ENCODE peak calls at places on chromosome 5, in six cellular contexts. E is iPS DF 19.7; A is naive thymus-derived CD8-positive, alpha-beta T cell; X is neural crest cell; J is left ventricle myocardium inferior; H is islet precursor cell. K is an unnamed sample.

GRCh38 chr5:29897916-29898315 is 1295.6 kb upstream of the CDH6 start:
- DNase-seq in E (no peak), A (no peak), X (no peak), J (no peak), H (no peak), K (no peak)

GRCh38 chr5:68653471-68653870 is 437.9 kb downstream of the PIK3R1 start:
- DNase-seq in E (no peak), A (no peak), X (no peak), J (no peak), H (no peak), K (no peak)

GRCh38 chr5:18141260-18141659 is 507.0 kb downstream of the TAF11L14 start:
- DNase-seq in E (no peak), A (no peak), X (no peak), J (no peak), H (no peak), K (no peak)

GRCh38 chr5:173573126-173573960 is 43.1 kb downstream of the BOD1 start:
- DNase-seq in E (no peak), A (peak), X (peak), J (peak), H (peak), K (peak)

GRCh38 chr5:121350493-121350892 is 501.2 kb upstream of the FTMT start:
- DNase-seq in E (no peak), A (no peak), X (no peak), J (no peak), H (no peak), K (no peak)

GRCh38 chr5:54217826-54218503 is 92.4 kb downstream of the ARL15 start:
- DNase-seq in E (no peak), A (no peak), X (peak), J (no peak), H (no peak), K (no peak)

GRCh38 chr5:52956915-52957747 is 32.0 kb upstream of the ITGA2 start:
- DNase-seq in E (no peak), A (no peak), X (no peak), J (no peak), H (no peak), K (no peak)

GRCh38 chr5:139658928-139659667 is 10.9 kb downstream of the CXXC5 start:
- DNase-seq in E (no peak), A (no peak), X (no peak), J (peak), H (peak), K (peak)

GRCh38 chr5:77358566-77359205 is 133.4 kb downstream of the WDR41 start:
- DNase-seq in E (no peak), A (no peak), X (no peak), J (no peak), H (no peak), K (no peak)

GRCh38 chr5:81679885-81680284 is 71.0 kb downstream of the SSBP2 start:
- DNase-seq in E (no peak), A (no peak), X (no peak), J (no peak), H (no peak), K (no peak)

GRCh38 chr5:116271432-116271831 is 186.6 kb downstream of the COMMD10 start:
- DNase-seq in E (no peak), A (no peak), X (no peak), J (no peak), H (no peak), K (no peak)

GRCh38 chr5:111930407-111930806 is 173.4 kb upstream of the NREP start:
- DNase-seq in E (no peak), A (no peak), X (no peak), J (no peak), H (no peak), K (no peak)

GRCh38 chr5:90571147-90571773 is 12.7 kb downstream of the ADGRV1 start:
- DNase-seq in E (no peak), A (no peak), X (no peak), J (no peak), H (no peak), K (no peak)

GRCh38 chr5:170273968-170274710 is 23.4 kb downstream of the LCP2 start:
- DNase-seq in E (no peak), A (peak), X (no peak), J (no peak), H (peak), K (no peak)

K was measured in 8988T.